ENCODE peak calls at places on chromosomes 13 and 19, in eight cellular contexts. One of them, this sample, is unnamed.
A peak's percentile ranks its signal among the peaks of the same experiment; 100 is the strongest.

GRCh38 chr19:7265963-7266362 is 28.3 kb downstream of the INSR start:
- DNase-seq in fibroblast of mammary gland: no peak
- DNase-seq in left ventricle myocardium inferior: no peak
- DNase-seq in left lung: no peak
- DNase-seq in spleen: no peak
- DNase-seq in breast epithelium: no peak
- DNase-seq in tibial nerve: no peak
- DNase-seq in mucosa of descending colon: peak; percentile 56
- DNase-seq in this sample: peak; percentile 74

GRCh38 chr13:49436890-49437289 is 7.0 kb downstream of the CAB39L start:
- DNase-seq in fibroblast of mammary gland: peak; percentile 79
- DNase-seq in left ventricle myocardium inferior: peak; percentile 25
- DNase-seq in left lung: no peak
- DNase-seq in spleen: no peak
- DNase-seq in breast epithelium: no peak
- DNase-seq in tibial nerve: peak; percentile 22
- DNase-seq in mucosa of descending colon: peak; percentile 17
- DNase-seq in this sample: peak; percentile 17

GRCh38 chr13:67515895-67516294 is 285.8 kb upstream of the PCDH9 start:
- DNase-seq in fibroblast of mammary gland: peak; percentile 77
- DNase-seq in left ventricle myocardium inferior: no peak
- DNase-seq in left lung: no peak
- DNase-seq in spleen: no peak
- DNase-seq in breast epithelium: no peak
- DNase-seq in tibial nerve: no peak
- DNase-seq in mucosa of descending colon: no peak
- DNase-seq in this sample: no peak

GRCh38 chr13:36475468-36475867 is 43.2 kb downstream of the CCNA1 start:
- DNase-seq in fibroblast of mammary gland: peak; percentile 28
- DNase-seq in left ventricle myocardium inferior: no peak
- DNase-seq in left lung: no peak
- DNase-seq in spleen: no peak
- DNase-seq in breast epithelium: no peak
- DNase-seq in tibial nerve: no peak
- DNase-seq in mucosa of descending colon: no peak
- DNase-seq in this sample: no peak

GRCh38 chr13:98473135-98473791 is 103.6 kb downstream of the STK24 start:
- DNase-seq in fibroblast of mammary gland: no peak
- DNase-seq in left ventricle myocardium inferior: no peak
- DNase-seq in left lung: no peak
- DNase-seq in spleen: no peak
- DNase-seq in breast epithelium: no peak
- DNase-seq in tibial nerve: no peak
- DNase-seq in mucosa of descending colon: no peak
- DNase-seq in this sample: no peak

GRCh38 chr13:42064966-42065365 is 16.5 kb downstream of the DGKH start:
- DNase-seq in fibroblast of mammary gland: no peak
- DNase-seq in left ventricle myocardium inferior: no peak
- DNase-seq in left lung: no peak
- DNase-seq in spleen: no peak
- DNase-seq in breast epithelium: no peak
- DNase-seq in tibial nerve: no peak
- DNase-seq in mucosa of descending colon: no peak
- DNase-seq in this sample: no peak

GRCh38 chr13:110820311-110820710 is 94.6 kb downstream of the ANKRD10 start:
- DNase-seq in fibroblast of mammary gland: no peak
- DNase-seq in left ventricle myocardium inferior: no peak
- DNase-seq in left lung: no peak
- DNase-seq in spleen: no peak
- DNase-seq in breast epithelium: no peak
- DNase-seq in tibial nerve: no peak
- DNase-seq in mucosa of descending colon: no peak
- DNase-seq in this sample: no peak

GRCh38 chr19:4014541-4015491 is 7.3 kb downstream of the PIAS4 start:
- DNase-seq in fibroblast of mammary gland: no peak
- DNase-seq in left ventricle myocardium inferior: peak; percentile 64
- DNase-seq in left lung: no peak
- DNase-seq in spleen: no peak
- DNase-seq in breast epithelium: peak; percentile 67
- DNase-seq in tibial nerve: no peak
- DNase-seq in mucosa of descending colon: peak; percentile 35
- DNase-seq in this sample: no peak

GRCh38 chr19:30394481-30395151 is 22.4 kb downstream of the ZNF536 start:
- DNase-seq in fibroblast of mammary gland: no peak
- DNase-seq in left ventricle myocardium inferior: no peak
- DNase-seq in left lung: no peak
- DNase-seq in spleen: no peak
- DNase-seq in breast epithelium: no peak
- DNase-seq in tibial nerve: no peak
- DNase-seq in mucosa of descending colon: no peak
- DNase-seq in this sample: no peak

GRCh38 chr13:44306401-44307192 is 67.0 kb upstream of the SERP2 start:
- DNase-seq in fibroblast of mammary gland: peak; percentile 100
- DNase-seq in left ventricle myocardium inferior: peak; percentile 43
- DNase-seq in left lung: no peak
- DNase-seq in spleen: no peak
- DNase-seq in breast epithelium: no peak
- DNase-seq in tibial nerve: peak; percentile 37
- DNase-seq in mucosa of descending colon: peak; percentile 68
- DNase-seq in this sample: no peak

GRCh38 chr13:88281846-88282245 is 610.7 kb downstream of the SLITRK5 start:
- DNase-seq in fibroblast of mammary gland: no peak
- DNase-seq in left ventricle myocardium inferior: no peak
- DNase-seq in left lung: no peak
- DNase-seq in spleen: no peak
- DNase-seq in breast epithelium: no peak
- DNase-seq in tibial nerve: no peak
- DNase-seq in mucosa of descending colon: no peak
- DNase-seq in this sample: no peak

GRCh38 chr19:5806133-5806489 is 1.2 kb downstream of the NRTN start:
- DNase-seq in fibroblast of mammary gland: no peak
- DNase-seq in left ventricle myocardium inferior: no peak
- DNase-seq in left lung: no peak
- DNase-seq in spleen: no peak
- DNase-seq in breast epithelium: no peak
- DNase-seq in tibial nerve: no peak
- DNase-seq in mucosa of descending colon: no peak
- DNase-seq in this sample: no peak
- H3K4me3 ChIP-seq in fibroblast of mammary gland: no peak overlapping the region
- H3K4me3 ChIP-seq in left ventricle myocardium inferior: peak overlapping the region; percentile 65
- H3K4me3 ChIP-seq in left lung: no peak overlapping the region
- H3K4me3 ChIP-seq in spleen: no peak overlapping the region
- H3K4me3 ChIP-seq in breast epithelium: peak overlapping the region; percentile 54
- H3K4me3 ChIP-seq in tibial nerve: no peak overlapping the region
- H3K4me3 ChIP-seq in mucosa of descending colon: no peak overlapping the region
- H3K4me3 ChIP-seq in this sample: no peak overlapping the region

DNA sequence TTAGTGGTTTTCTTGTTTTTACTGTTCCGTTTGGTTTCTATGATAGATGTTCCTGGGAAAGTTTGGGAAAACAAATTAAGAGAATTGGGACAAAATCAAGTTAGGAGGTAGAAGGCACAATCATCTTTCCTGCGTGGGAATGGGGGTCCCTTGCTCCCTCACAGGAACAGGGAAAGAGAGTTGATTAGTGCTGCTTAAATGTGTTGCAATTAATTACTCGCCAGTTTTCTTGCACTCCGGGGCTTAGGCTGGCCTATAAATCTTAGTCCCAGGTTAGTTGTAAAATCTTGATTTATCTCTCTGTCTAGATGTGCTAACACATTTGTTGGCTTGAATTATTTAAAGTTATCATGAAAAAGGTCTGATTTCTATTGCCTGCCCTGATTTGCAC is 10.0 kb downstream of the B3GLCT start:
- DNase-seq in fibroblast of mammary gland: no peak
- DNase-seq in left ventricle myocardium inferior: no peak
- DNase-seq in left lung: no peak
- DNase-seq in spleen: no peak
- DNase-seq in breast epithelium: no peak
- DNase-seq in tibial nerve: no peak
- DNase-seq in mucosa of descending colon: no peak
- DNase-seq in this sample: no peak
- H3K4me3 ChIP-seq in fibroblast of mammary gland: no peak overlapping the region
- H3K4me3 ChIP-seq in left ventricle myocardium inferior: peak overlapping the region; percentile 55
- H3K4me3 ChIP-seq in left lung: no peak overlapping the region
- H3K4me3 ChIP-seq in spleen: no peak overlapping the region
- H3K4me3 ChIP-seq in breast epithelium: no peak overlapping the region
- H3K4me3 ChIP-seq in tibial nerve: no peak overlapping the region
- H3K4me3 ChIP-seq in mucosa of descending colon: no peak overlapping the region
- H3K4me3 ChIP-seq in this sample: no peak overlapping the region

GRCh38 chr19:43700368-43701015 is 15.4 kb upstream of the IRGC start:
- DNase-seq in fibroblast of mammary gland: peak; percentile 88
- DNase-seq in left ventricle myocardium inferior: peak; percentile 46
- DNase-seq in left lung: no peak
- DNase-seq in spleen: no peak
- DNase-seq in breast epithelium: no peak
- DNase-seq in tibial nerve: peak; percentile 40
- DNase-seq in mucosa of descending colon: peak; percentile 67
- DNase-seq in this sample: peak; percentile 32
- H3K4me3 ChIP-seq in fibroblast of mammary gland: peak overlapping the region; percentile 4
- H3K4me3 ChIP-seq in left ventricle myocardium inferior: peak overlapping the region; percentile 50
- H3K4me3 ChIP-seq in left lung: no peak overlapping the region
- H3K4me3 ChIP-seq in spleen: peak overlapping the region; percentile 26
- H3K4me3 ChIP-seq in breast epithelium: peak overlapping the region; percentile 32
- H3K4me3 ChIP-seq in tibial nerve: no peak overlapping the region
- H3K4me3 ChIP-seq in mucosa of descending colon: no peak overlapping the region
- H3K4me3 ChIP-seq in this sample: no peak overlapping the region

GRCh38 chr19:10104665-10105221 is 1.4 kb upstream of the PPAN start:
- DNase-seq in fibroblast of mammary gland: no peak
- DNase-seq in left ventricle myocardium inferior: no peak
- DNase-seq in left lung: peak; percentile 55
- DNase-seq in spleen: peak; percentile 87
- DNase-seq in breast epithelium: no peak
- DNase-seq in tibial nerve: no peak
- DNase-seq in mucosa of descending colon: peak; percentile 55
- DNase-seq in this sample: no peak
- H3K4me3 ChIP-seq in fibroblast of mammary gland: no peak overlapping the region
- H3K4me3 ChIP-seq in left ventricle myocardium inferior: no peak overlapping the region
- H3K4me3 ChIP-seq in left lung: no peak overlapping the region
- H3K4me3 ChIP-seq in spleen: no peak overlapping the region
- H3K4me3 ChIP-seq in breast epithelium: no peak overlapping the region
- H3K4me3 ChIP-seq in tibial nerve: no peak overlapping the region
- H3K4me3 ChIP-seq in mucosa of descending colon: no peak overlapping the region
- H3K4me3 ChIP-seq in this sample: no peak overlapping the region

DNA sequence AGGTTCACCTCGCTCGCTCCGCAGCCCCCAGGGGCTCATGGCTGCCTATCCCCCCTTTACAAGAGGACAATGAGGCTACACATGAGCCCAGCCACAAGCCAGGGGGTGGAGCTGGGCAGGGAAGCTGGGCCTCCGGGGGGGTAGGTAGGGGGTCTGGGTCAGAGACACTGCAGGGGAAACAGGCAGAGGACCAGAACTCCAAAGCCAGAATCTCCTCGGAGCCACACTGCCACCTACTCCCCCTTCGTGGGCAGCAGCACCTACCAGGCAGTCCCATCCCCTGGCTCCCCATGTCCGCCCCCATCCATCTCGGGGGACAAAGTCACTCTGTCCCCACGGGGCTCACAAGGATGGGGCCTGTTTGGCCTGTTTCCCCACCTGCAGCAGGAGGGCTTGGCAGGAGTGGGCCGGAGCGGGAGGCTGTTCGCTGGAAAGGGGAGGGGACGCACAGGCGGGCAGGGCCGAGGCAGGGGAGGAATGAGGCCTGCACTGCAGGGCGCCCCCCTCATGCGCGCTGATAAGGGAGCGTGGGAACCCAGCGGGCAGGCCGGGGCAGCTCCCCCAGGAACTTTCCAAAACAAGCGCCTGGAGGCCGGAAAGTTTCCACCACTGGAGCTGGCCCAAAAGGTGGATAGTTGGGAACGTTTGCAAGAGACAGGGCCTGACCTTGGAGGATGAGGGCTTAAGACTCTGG is 545 bp upstream of the ISYNA1 start:
- DNase-seq in fibroblast of mammary gland: no peak
- DNase-seq in left ventricle myocardium inferior: peak; percentile 60
- DNase-seq in left lung: no peak
- DNase-seq in spleen: peak; percentile 84
- DNase-seq in breast epithelium: no peak
- DNase-seq in tibial nerve: no peak
- DNase-seq in mucosa of descending colon: no peak
- DNase-seq in this sample: peak; percentile 56
- H3K4me3 ChIP-seq in fibroblast of mammary gland: no peak overlapping the region
- H3K4me3 ChIP-seq in left ventricle myocardium inferior: peak overlapping the region; percentile 84
- H3K4me3 ChIP-seq in left lung: peak overlapping the region; percentile 48
- H3K4me3 ChIP-seq in spleen: peak overlapping the region; percentile 61
- H3K4me3 ChIP-seq in breast epithelium: peak overlapping the region; percentile 71
- H3K4me3 ChIP-seq in tibial nerve: peak overlapping the region; percentile 34
- H3K4me3 ChIP-seq in mucosa of descending colon: no peak overlapping the region
- H3K4me3 ChIP-seq in this sample: no peak overlapping the region

GRCh38 chr19:53037101-53038097 is 7.1 kb upstream of the ERVV-2 start:
- DNase-seq in fibroblast of mammary gland: peak; percentile 40
- DNase-seq in left ventricle myocardium inferior: peak; percentile 37
- DNase-seq in left lung: peak; percentile 81
- DNase-seq in spleen: peak; percentile 70
- DNase-seq in breast epithelium: no peak
- DNase-seq in tibial nerve: no peak
- DNase-seq in mucosa of descending colon: peak; percentile 7
- DNase-seq in this sample: peak; percentile 28
- H3K4me3 ChIP-seq in fibroblast of mammary gland: peak overlapping the region; percentile 46
- H3K4me3 ChIP-seq in left ventricle myocardium inferior: peak overlapping the region; percentile 59
- H3K4me3 ChIP-seq in left lung: peak overlapping the region; percentile 8
- H3K4me3 ChIP-seq in spleen: peak overlapping the region; percentile 1
- H3K4me3 ChIP-seq in breast epithelium: peak overlapping the region; percentile 36
- H3K4me3 ChIP-seq in tibial nerve: no peak overlapping the region
- H3K4me3 ChIP-seq in mucosa of descending colon: no peak overlapping the region
- H3K4me3 ChIP-seq in this sample: no peak overlapping the region

GRCh38 chr19:56670401-56670960 is 1.1 kb downstream of the ZNF835 start:
- DNase-seq in fibroblast of mammary gland: no peak
- DNase-seq in left ventricle myocardium inferior: no peak
- DNase-seq in left lung: no peak
- DNase-seq in spleen: no peak
- DNase-seq in breast epithelium: no peak
- DNase-seq in tibial nerve: no peak
- DNase-seq in mucosa of descending colon: no peak
- DNase-seq in this sample: no peak
- H3K4me3 ChIP-seq in fibroblast of mammary gland: no peak overlapping the region
- H3K4me3 ChIP-seq in left ventricle myocardium inferior: peak overlapping the region; percentile 89
- H3K4me3 ChIP-seq in left lung: no peak overlapping the region
- H3K4me3 ChIP-seq in spleen: peak overlapping the region; percentile 63
- H3K4me3 ChIP-seq in breast epithelium: peak overlapping the region; percentile 68
- H3K4me3 ChIP-seq in tibial nerve: peak overlapping the region; percentile 69
- H3K4me3 ChIP-seq in mucosa of descending colon: no peak overlapping the region
- H3K4me3 ChIP-seq in this sample: no peak overlapping the region

GRCh38 chr19:48444129-48444932 is 1.5 kb upstream of the GRWD1 start:
- DNase-seq in fibroblast of mammary gland: no peak
- DNase-seq in left ventricle myocardium inferior: no peak
- DNase-seq in left lung: peak; percentile 70
- DNase-seq in spleen: peak; percentile 76
- DNase-seq in breast epithelium: no peak
- DNase-seq in tibial nerve: no peak
- DNase-seq in mucosa of descending colon: no peak
- DNase-seq in this sample: no peak
- H3K4me3 ChIP-seq in fibroblast of mammary gland: peak overlapping the region; percentile 98
- H3K4me3 ChIP-seq in left ventricle myocardium inferior: peak overlapping the region; percentile 96
- H3K4me3 ChIP-seq in left lung: no peak overlapping the region
- H3K4me3 ChIP-seq in spleen: peak overlapping the region; percentile 30
- H3K4me3 ChIP-seq in breast epithelium: peak overlapping the region; percentile 99
- H3K4me3 ChIP-seq in tibial nerve: no peak overlapping the region
- H3K4me3 ChIP-seq in mucosa of descending colon: no peak overlapping the region
- H3K4me3 ChIP-seq in this sample: no peak overlapping the region